ENCODE peak calls at places on chromosomes 11 and 22, in four cellular contexts. Z is astrocyte; O is mesenchymal stem cell; G is CD8-positive, alpha-beta T cell. X is an unnamed sample. For H3K9me3, the result is how much of the 10 kb centered on the place peaks cover.

GRCh38 chr11:69463181-69463891 is 18.1 kb upstream of the LINC01488 start:
- DNase-seq in G (no peak), Z (peak), O (peak), X (peak)

GRCh38 chr11:124625504-124626168 is 3.0 kb downstream of the TBRG1 start:
- DNase-seq in O (no peak), G (no peak), Z (no peak), X (no peak)

GRCh38 chr11:124119103-124119502 is 3.9 kb downstream of the VWA5A start:
- DNase-seq in Z (no peak), G (no peak), O (no peak), X (no peak)

GRCh38 chr11:64340671-64341335 is 799 bp downstream of the CCDC88B start:
- DNase-seq in G (peak), O (no peak), Z (no peak), X (no peak)

GRCh38 chr11:60887531-60887930 is 18.9 kb downstream of the PRPF19 start:
- DNase-seq in Z (peak), O (peak), G (peak), X (no peak)

GRCh38 chr22:27420186-27420816 is 381.3 kb downstream of the MN1 start:
- DNase-seq in O (no peak), Z (peak), G (no peak), X (no peak)

GRCh38 chr22:48075604-48076400 is 1313.4 kb downstream of the TBC1D22A start:
- DNase-seq in O (no peak), Z (no peak), G (no peak), X (no peak)

GRCh38 chr11:59756845-59757244 is 1.7 kb downstream of the STX3 start:
- DNase-seq in G (no peak), O (peak), Z (no peak), X (no peak)

GRCh38 chr22:23608583-23608982 is 23.5 kb downstream of the DRICH1 start:
- DNase-seq in G (no peak), O (peak), Z (peak), X (no peak)

GRCh38 chr22:41885116-41885515 is 29.8 kb downstream of the SHISA8 start:
- DNase-seq in Z (no peak), O (no peak), G (no peak), X (no peak)

GRCh38 chr22:20859615-20860014 is 808 bp downstream of the SNAP29 start:
- DNase-seq in Z (no peak), G (no peak), O (no peak), X (no peak)

DNA sequence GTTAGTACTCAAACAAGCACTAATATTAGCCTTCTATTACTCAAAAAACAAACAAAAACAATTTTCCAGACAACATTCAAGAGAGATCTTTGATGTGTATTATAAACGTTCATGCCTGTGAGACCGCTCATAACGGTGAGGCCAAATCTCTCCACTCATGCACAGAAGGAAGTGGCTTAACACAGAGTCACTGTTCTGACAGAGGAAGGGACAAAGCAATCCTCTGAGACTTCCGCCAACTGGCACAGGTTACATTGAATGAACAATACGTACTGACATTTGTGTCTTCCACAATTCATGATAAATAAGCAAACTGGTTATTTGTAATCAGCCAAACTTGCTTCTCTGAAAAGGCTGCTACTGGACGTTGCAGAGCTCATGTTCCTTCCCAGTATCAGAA is 30.5 kb downstream of the CHKA start:
- DNase-seq in G (no peak), Z (peak), O (no peak), X (no peak)
- H3K4me3 ChIP-seq in G (no peak), Z (no peak), O (no peak), X (no peak)

GRCh38 chr11:118437046-118437735 is 899 bp downstream of the KMT2A start:
- DNase-seq in O (peak), G (no peak), Z (peak), X (no peak)

GRCh38 chr11:118441770-118442169 is 5.5 kb downstream of the KMT2A start:
- DNase-seq in Z (no peak), G (no peak), O (no peak), X (no peak)

GRCh38 chr11:118437736-118438125 is 1.4 kb downstream of the KMT2A start:
- DNase-seq in G (no peak), O (peak), Z (peak), X (no peak)

GRCh38 chr11:118438314-118438931 is 2.1 kb downstream of the KMT2A start:
- DNase-seq in O (peak), G (no peak), Z (peak), X (peak)

DNA sequence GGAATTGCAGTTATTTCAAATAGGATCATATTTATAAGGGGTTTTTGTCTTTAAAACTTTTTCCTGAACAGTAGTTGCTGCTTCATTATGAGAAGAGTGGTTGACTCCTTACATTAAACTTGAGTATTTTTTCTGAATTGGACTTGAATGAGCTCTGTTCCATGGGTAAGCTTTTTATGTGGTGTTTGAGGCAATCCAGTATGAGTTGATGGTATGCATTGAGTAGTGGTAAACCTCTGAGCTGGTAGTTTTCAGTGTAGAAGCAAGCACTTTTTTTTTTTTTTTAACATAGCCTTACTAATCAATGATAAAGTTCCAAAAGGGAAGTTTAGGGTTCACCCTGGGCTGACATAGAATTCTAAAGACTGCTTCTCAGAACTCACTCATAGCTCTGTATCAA is 3.4 kb downstream of the KMT2A start:
- DNase-seq in O (no peak), G (no peak), Z (no peak), X (no peak)
- H3K27ac ChIP-seq in O (no peak), G (no peak), Z (no peak), X (no peak)

GRCh38 chr11:113034591-113034990 is 73.4 kb downstream of the NCAM1 start:
- DNase-seq in O (no peak), Z (peak), G (no peak), X (no peak)

DNA sequence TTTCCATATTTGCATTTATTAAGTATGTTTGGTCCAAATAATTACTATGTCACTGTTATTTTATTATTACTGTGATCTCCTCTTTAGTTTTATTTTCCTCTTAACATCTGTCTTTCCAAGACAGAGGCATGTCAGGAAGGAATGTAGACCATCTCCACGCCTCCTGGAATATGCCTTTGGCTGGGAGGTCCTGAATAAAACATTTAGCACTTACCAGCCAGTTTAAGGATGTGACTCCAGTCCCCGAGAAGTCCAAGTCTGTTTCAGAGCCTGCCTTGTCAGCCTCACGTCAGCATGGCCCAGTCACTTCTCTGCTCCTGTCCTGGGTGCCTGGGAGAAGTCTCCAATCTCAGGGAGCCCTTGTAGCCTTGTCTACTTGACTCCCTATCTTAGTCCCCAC is 74.5 kb downstream of the NCAM1 start:
- DNase-seq in Z (no peak), G (no peak), O (no peak), X (no peak)
- H3K9me3 ChIP-seq in Z (under half), G (under half), O (under half), X (under half)

GRCh38 chr22:29048822-29049654 is 12.6 kb downstream of the C22orf31 start:
- DNase-seq in O (no peak), G (no peak), Z (no peak), X (no peak)

GRCh38 chr22:29040385-29041275 is 21.0 kb downstream of the C22orf31 start:
- DNase-seq in O (peak), G (peak), Z (peak), X (peak)

GRCh38 chr22:29041408-29041807 is 20.2 kb downstream of the C22orf31 start:
- DNase-seq in O (peak), G (no peak), Z (peak), X (no peak)

GRCh38 chr22:29043906-29044575 is 17.6 kb downstream of the C22orf31 start:
- DNase-seq in Z (peak), G (no peak), O (peak), X (no peak)

GRCh38 chr22:29044657-29045176 is 16.9 kb downstream of the C22orf31 start:
- DNase-seq in G (no peak), Z (peak), O (peak), X (no peak)
- H3K4me3 ChIP-seq in G (no peak), Z (peak), O (peak), X (no peak)

GRCh38 chr11:76076749-76077148 is 129.6 kb downstream of the WNT11 start:
- DNase-seq in Z (no peak), O (no peak), G (no peak), X (no peak)

GRCh38 chr11:76074178-76075112 is 131.9 kb downstream of the WNT11 start:
- DNase-seq in G (no peak), O (peak), Z (peak), X (no peak)

GRCh38 chr11:76073716-76074115 is 132.6 kb downstream of the WNT11 start:
- DNase-seq in Z (peak), G (no peak), O (peak), X (no peak)

GRCh38 chr11:76075699-76076098 is 130.6 kb downstream of the WNT11 start:
- DNase-seq in Z (no peak), G (no peak), O (peak), X (no peak)

DNA sequence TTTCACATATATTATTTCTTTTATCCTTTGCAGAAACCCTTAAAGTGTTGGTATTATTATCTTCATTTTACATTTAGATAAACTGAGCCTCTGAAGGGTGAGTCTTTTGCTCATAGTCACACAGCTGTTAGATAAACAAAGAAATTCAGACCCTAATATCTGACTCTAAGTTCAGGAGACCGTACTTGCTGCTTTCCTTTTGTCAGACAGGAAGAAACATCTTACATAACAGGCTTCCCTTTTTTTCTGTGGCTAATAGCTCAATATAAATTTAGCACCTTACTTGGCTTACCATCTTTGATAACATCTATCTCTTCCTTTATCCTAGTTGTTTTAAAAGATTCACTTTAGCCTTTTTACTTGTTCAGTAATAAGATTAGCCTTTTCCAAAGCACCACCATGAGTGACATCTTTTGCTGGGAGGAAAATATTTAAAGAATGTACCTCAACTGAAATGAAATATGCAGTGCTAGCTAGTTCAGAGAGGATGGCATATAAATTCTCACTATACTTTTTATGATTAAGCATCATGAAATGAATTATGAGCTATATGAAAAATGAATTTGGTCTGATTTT is 128.6 kb downstream of the WNT11 start:
- DNase-seq in O (peak), Z (peak), G (no peak), X (no peak)
- H3K27ac ChIP-seq in O (peak), Z (no peak), G (no peak), X (no peak)

X was measured in AG04450.